ENCODE peak calls at places on chromosomes 6 and 20, in five cellular contexts. One of them, this sample, is unnamed.

GRCh38 chr6:134663800-134664535 is 285.9 kb downstream of the ALDH8A1 start:
- DNase-seq in upper lobe of left lung: no peak
- DNase-seq in HEK293T: no peak
- DNase-seq in foreskin fibroblast: peak
- DNase-seq in stimulated activated CD4-positive, alpha-beta T cell treated with anti-CD3 and anti-CD28 coated beads, Interleukin-2, amount 100 ng/mL, for 48 hours: no peak
- DNase-seq in this sample: no peak

GRCh38 chr20:20521736-20522135 is 153.8 kb downstream of the INSM1 start:
- DNase-seq in foreskin fibroblast: no peak
- DNase-seq in stimulated activated CD4-positive, alpha-beta T cell treated with anti-CD3 and anti-CD28 coated beads, Interleukin-2, amount 100 ng/mL, for 48 hours: no peak
- DNase-seq in HEK293T: no peak
- DNase-seq in upper lobe of left lung: no peak
- DNase-seq in this sample: no peak

GRCh38 chr6:25963426-25964123 is 973 bp downstream of the TRIM38 start:
- DNase-seq in upper lobe of left lung: no peak
- DNase-seq in stimulated activated CD4-positive, alpha-beta T cell treated with anti-CD3 and anti-CD28 coated beads, Interleukin-2, amount 100 ng/mL, for 48 hours: no peak
- DNase-seq in foreskin fibroblast: peak
- DNase-seq in HEK293T: no peak
- DNase-seq in this sample: no peak

GRCh38 chr6:169427856-169428255 is 174.2 kb upstream of the THBS2 start:
- DNase-seq in upper lobe of left lung: no peak
- DNase-seq in HEK293T: no peak
- DNase-seq in stimulated activated CD4-positive, alpha-beta T cell treated with anti-CD3 and anti-CD28 coated beads, Interleukin-2, amount 100 ng/mL, for 48 hours: no peak
- DNase-seq in foreskin fibroblast: peak
- DNase-seq in this sample: no peak

GRCh38 chr6:52877168-52877567 is 32.3 kb downstream of the GSTA3 start:
- DNase-seq in foreskin fibroblast: peak
- DNase-seq in upper lobe of left lung: no peak
- DNase-seq in stimulated activated CD4-positive, alpha-beta T cell treated with anti-CD3 and anti-CD28 coated beads, Interleukin-2, amount 100 ng/mL, for 48 hours: no peak
- DNase-seq in HEK293T: no peak
- DNase-seq in this sample: no peak

GRCh38 chr20:38434310-38434741 is 802 bp downstream of the SNHG17 start:
- DNase-seq in HEK293T: no peak
- DNase-seq in foreskin fibroblast: no peak
- DNase-seq in upper lobe of left lung: peak
- DNase-seq in stimulated activated CD4-positive, alpha-beta T cell treated with anti-CD3 and anti-CD28 coated beads, Interleukin-2, amount 100 ng/mL, for 48 hours: no peak
- DNase-seq in this sample: peak

GRCh38 chr6:96836579-96837137 is 619 bp downstream of the GPR63 start:
- DNase-seq in foreskin fibroblast: no peak
- DNase-seq in stimulated activated CD4-positive, alpha-beta T cell treated with anti-CD3 and anti-CD28 coated beads, Interleukin-2, amount 100 ng/mL, for 48 hours: no peak
- DNase-seq in upper lobe of left lung: no peak
- DNase-seq in HEK293T: no peak
- DNase-seq in this sample: peak

GRCh38 chr20:50924261-50924660 is 7.0 kb downstream of the ADNP start:
- DNase-seq in stimulated activated CD4-positive, alpha-beta T cell treated with anti-CD3 and anti-CD28 coated beads, Interleukin-2, amount 100 ng/mL, for 48 hours: no peak
- DNase-seq in HEK293T: no peak
- DNase-seq in upper lobe of left lung: no peak
- DNase-seq in foreskin fibroblast: no peak
- DNase-seq in this sample: no peak

GRCh38 chr6:146855889-146856288 is 257.1 kb downstream of the ADGB start:
- DNase-seq in upper lobe of left lung: no peak
- DNase-seq in HEK293T: no peak
- DNase-seq in foreskin fibroblast: no peak
- DNase-seq in stimulated activated CD4-positive, alpha-beta T cell treated with anti-CD3 and anti-CD28 coated beads, Interleukin-2, amount 100 ng/mL, for 48 hours: no peak
- DNase-seq in this sample: no peak

GRCh38 chr20:20292472-20292871 is 75.4 kb upstream of the INSM1 start:
- DNase-seq in foreskin fibroblast: no peak
- DNase-seq in HEK293T: no peak
- DNase-seq in upper lobe of left lung: no peak
- DNase-seq in stimulated activated CD4-positive, alpha-beta T cell treated with anti-CD3 and anti-CD28 coated beads, Interleukin-2, amount 100 ng/mL, for 48 hours: no peak
- DNase-seq in this sample: no peak

GRCh38 chr20:53202781-53203180 is 230.6 kb downstream of the TSHZ2 start:
- DNase-seq in upper lobe of left lung: no peak
- DNase-seq in HEK293T: no peak
- DNase-seq in stimulated activated CD4-positive, alpha-beta T cell treated with anti-CD3 and anti-CD28 coated beads, Interleukin-2, amount 100 ng/mL, for 48 hours: no peak
- DNase-seq in foreskin fibroblast: no peak
- DNase-seq in this sample: no peak

GRCh38 chr6:143146186-143146831 is 85.6 kb downstream of the AIG1 start:
- DNase-seq in foreskin fibroblast: no peak
- DNase-seq in HEK293T: no peak
- DNase-seq in stimulated activated CD4-positive, alpha-beta T cell treated with anti-CD3 and anti-CD28 coated beads, Interleukin-2, amount 100 ng/mL, for 48 hours: no peak
- DNase-seq in upper lobe of left lung: no peak
- DNase-seq in this sample: no peak

GRCh38 chr6:151747890-151748289 is 59.6 kb upstream of the ESR1 start:
- DNase-seq in stimulated activated CD4-positive, alpha-beta T cell treated with anti-CD3 and anti-CD28 coated beads, Interleukin-2, amount 100 ng/mL, for 48 hours: no peak
- DNase-seq in foreskin fibroblast: no peak
- DNase-seq in upper lobe of left lung: no peak
- DNase-seq in HEK293T: no peak
- DNase-seq in this sample: no peak

GRCh38 chr20:13723015-13723414 is 61.7 kb downstream of the ESF1 start:
- DNase-seq in HEK293T: no peak
- DNase-seq in upper lobe of left lung: no peak
- DNase-seq in foreskin fibroblast: peak
- DNase-seq in stimulated activated CD4-positive, alpha-beta T cell treated with anti-CD3 and anti-CD28 coated beads, Interleukin-2, amount 100 ng/mL, for 48 hours: no peak
- DNase-seq in this sample: no peak

GRCh38 chr6:10585232-10585887 is 64.2 kb downstream of the GCNT2 start:
- DNase-seq in stimulated activated CD4-positive, alpha-beta T cell treated with anti-CD3 and anti-CD28 coated beads, Interleukin-2, amount 100 ng/mL, for 48 hours: no peak
- DNase-seq in HEK293T: no peak
- DNase-seq in upper lobe of left lung: no peak
- DNase-seq in foreskin fibroblast: no peak
- DNase-seq in this sample: no peak

GRCh38 chr6:125872259-125872921 is 81.6 kb downstream of the NCOA7 start:
- DNase-seq in HEK293T: no peak
- DNase-seq in upper lobe of left lung: no peak
- DNase-seq in stimulated activated CD4-positive, alpha-beta T cell treated with anti-CD3 and anti-CD28 coated beads, Interleukin-2, amount 100 ng/mL, for 48 hours: no peak
- DNase-seq in foreskin fibroblast: no peak
- DNase-seq in this sample: peak

GRCh38 chr20:57708694-57709673 is 831 bp downstream of the PMEPA1 start:
- DNase-seq in foreskin fibroblast: no peak
- DNase-seq in upper lobe of left lung: peak
- DNase-seq in HEK293T: peak
- DNase-seq in stimulated activated CD4-positive, alpha-beta T cell treated with anti-CD3 and anti-CD28 coated beads, Interleukin-2, amount 100 ng/mL, for 48 hours: no peak
- DNase-seq in this sample: no peak

GRCh38 chr6:28161410-28162079 is 19.9 kb downstream of the ZKSCAN8 start:
- DNase-seq in stimulated activated CD4-positive, alpha-beta T cell treated with anti-CD3 and anti-CD28 coated beads, Interleukin-2, amount 100 ng/mL, for 48 hours: peak
- DNase-seq in upper lobe of left lung: peak
- DNase-seq in HEK293T: peak
- DNase-seq in foreskin fibroblast: peak
- DNase-seq in this sample: peak

GRCh38 chr6:14055541-14055940 is 62.0 kb upstream of the CD83 start:
- DNase-seq in foreskin fibroblast: no peak
- DNase-seq in HEK293T: no peak
- DNase-seq in upper lobe of left lung: no peak
- DNase-seq in stimulated activated CD4-positive, alpha-beta T cell treated with anti-CD3 and anti-CD28 coated beads, Interleukin-2, amount 100 ng/mL, for 48 hours: no peak
- DNase-seq in this sample: no peak

GRCh38 chr6:37587776-37588744 is 88.4 kb upstream of the CCDC167 start:
- DNase-seq in HEK293T: no peak
- DNase-seq in foreskin fibroblast: no peak
- DNase-seq in upper lobe of left lung: no peak
- DNase-seq in stimulated activated CD4-positive, alpha-beta T cell treated with anti-CD3 and anti-CD28 coated beads, Interleukin-2, amount 100 ng/mL, for 48 hours: no peak
- DNase-seq in this sample: no peak

GRCh38 chr20:36344517-36345132 is 38.5 kb downstream of the DLGAP4 start:
- DNase-seq in HEK293T: peak
- DNase-seq in upper lobe of left lung: no peak
- DNase-seq in foreskin fibroblast: peak
- DNase-seq in stimulated activated CD4-positive, alpha-beta T cell treated with anti-CD3 and anti-CD28 coated beads, Interleukin-2, amount 100 ng/mL, for 48 hours: no peak
- DNase-seq in this sample: peak

GRCh38 chr6:79544299-79544927 is 7.2 kb upstream of the LCA5 start:
- DNase-seq in HEK293T: no peak
- DNase-seq in upper lobe of left lung: no peak
- DNase-seq in stimulated activated CD4-positive, alpha-beta T cell treated with anti-CD3 and anti-CD28 coated beads, Interleukin-2, amount 100 ng/mL, for 48 hours: no peak
- DNase-seq in foreskin fibroblast: no peak
- DNase-seq in this sample: no peak

GRCh38 chr6:157879034-157879872 is 56.2 kb downstream of the SNX9 start:
- DNase-seq in foreskin fibroblast: no peak
- DNase-seq in HEK293T: no peak
- DNase-seq in upper lobe of left lung: no peak
- DNase-seq in stimulated activated CD4-positive, alpha-beta T cell treated with anti-CD3 and anti-CD28 coated beads, Interleukin-2, amount 100 ng/mL, for 48 hours: no peak
- DNase-seq in this sample: no peak

GRCh38 chr6:79250107-79250514 is 15.6 kb upstream of the HMGN3 start:
- DNase-seq in upper lobe of left lung: no peak
- DNase-seq in HEK293T: peak
- DNase-seq in foreskin fibroblast: no peak
- DNase-seq in stimulated activated CD4-positive, alpha-beta T cell treated with anti-CD3 and anti-CD28 coated beads, Interleukin-2, amount 100 ng/mL, for 48 hours: no peak
- DNase-seq in this sample: no peak

GRCh38 chr6:152356659-152357058 is 280.5 kb downstream of the SYNE1 start:
- DNase-seq in upper lobe of left lung: no peak
- DNase-seq in foreskin fibroblast: peak
- DNase-seq in stimulated activated CD4-positive, alpha-beta T cell treated with anti-CD3 and anti-CD28 coated beads, Interleukin-2, amount 100 ng/mL, for 48 hours: no peak
- DNase-seq in HEK293T: peak
- DNase-seq in this sample: peak

GRCh38 chr6:159256128-159256527 is 86.9 kb downstream of the FNDC1 start:
- DNase-seq in foreskin fibroblast: no peak
- DNase-seq in HEK293T: no peak
- DNase-seq in stimulated activated CD4-positive, alpha-beta T cell treated with anti-CD3 and anti-CD28 coated beads, Interleukin-2, amount 100 ng/mL, for 48 hours: no peak
- DNase-seq in upper lobe of left lung: no peak
- DNase-seq in this sample: no peak

GRCh38 chr6:143695106-143696059 is 17.6 kb downstream of the PHACTR2 start:
- DNase-seq in stimulated activated CD4-positive, alpha-beta T cell treated with anti-CD3 and anti-CD28 coated beads, Interleukin-2, amount 100 ng/mL, for 48 hours: no peak
- DNase-seq in foreskin fibroblast: no peak
- DNase-seq in HEK293T: no peak
- DNase-seq in upper lobe of left lung: no peak
- DNase-seq in this sample: no peak

GRCh38 chr6:134802426-134803058 is 147.4 kb downstream of the ALDH8A1 start:
- DNase-seq in stimulated activated CD4-positive, alpha-beta T cell treated with anti-CD3 and anti-CD28 coated beads, Interleukin-2, amount 100 ng/mL, for 48 hours: no peak
- DNase-seq in HEK293T: no peak
- DNase-seq in upper lobe of left lung: no peak
- DNase-seq in foreskin fibroblast: no peak
- DNase-seq in this sample: no peak

GRCh38 chr6:104537185-104537584 is 322.5 kb downstream of the HACE1 start:
- DNase-seq in stimulated activated CD4-positive, alpha-beta T cell treated with anti-CD3 and anti-CD28 coated beads, Interleukin-2, amount 100 ng/mL, for 48 hours: no peak
- DNase-seq in HEK293T: no peak
- DNase-seq in upper lobe of left lung: no peak
- DNase-seq in foreskin fibroblast: no peak
- DNase-seq in this sample: no peak

GRCh38 chr6:1838604-1839003 is 228.9 kb downstream of the FOXC1 start:
- DNase-seq in foreskin fibroblast: no peak
- DNase-seq in HEK293T: no peak
- DNase-seq in upper lobe of left lung: no peak
- DNase-seq in stimulated activated CD4-positive, alpha-beta T cell treated with anti-CD3 and anti-CD28 coated beads, Interleukin-2, amount 100 ng/mL, for 48 hours: no peak
- DNase-seq in this sample: no peak

This sample was measured in A549.